ENCODE peak calls at places on chromosomes 2 and 18, in seven cellular contexts. One of them, this sample, is unnamed.
A peak's percentile ranks its signal among the peaks of the same experiment; 100 is the strongest.

GRCh38 chr2:7736646-7737305 is 819.6 kb downstream of the RNF144A start:
- DNase-seq in endothelial cell: no peak
- DNase-seq in Peyer's patch: no peak
- DNase-seq in T-cell: no peak
- DNase-seq in OCI-LY7: peak; percentile 25
- DNase-seq in heart left ventricle: no peak
- DNase-seq in DMS 273 treated with DMSO at 0.1 percent for 48 hours: no peak
- DNase-seq in this sample: no peak

GRCh38 chr2:196431076-196431475 is 208.4 kb upstream of the CCDC150 start:
- DNase-seq in endothelial cell: no peak
- DNase-seq in Peyer's patch: no peak
- DNase-seq in T-cell: no peak
- DNase-seq in OCI-LY7: no peak
- DNase-seq in heart left ventricle: no peak
- DNase-seq in DMS 273 treated with DMSO at 0.1 percent for 48 hours: no peak
- DNase-seq in this sample: no peak

GRCh38 chr2:75258620-75259019 is 59.3 kb upstream of the TACR1 start:
- DNase-seq in endothelial cell: no peak
- DNase-seq in Peyer's patch: no peak
- DNase-seq in T-cell: no peak
- DNase-seq in OCI-LY7: no peak
- DNase-seq in heart left ventricle: no peak
- DNase-seq in DMS 273 treated with DMSO at 0.1 percent for 48 hours: no peak
- DNase-seq in this sample: no peak

GRCh38 chr18:11148655-11149440 is 521 bp downstream of the PIEZO2 start:
- DNase-seq in endothelial cell: peak; percentile 21
- DNase-seq in Peyer's patch: no peak
- DNase-seq in T-cell: no peak
- DNase-seq in OCI-LY7: no peak
- DNase-seq in heart left ventricle: no peak
- DNase-seq in DMS 273 treated with DMSO at 0.1 percent for 48 hours: no peak
- DNase-seq in this sample: no peak

GRCh38 chr2:65031341-65032015 is 24.7 kb upstream of the CEP68 start:
- DNase-seq in endothelial cell: no peak
- DNase-seq in Peyer's patch: no peak
- DNase-seq in T-cell: no peak
- DNase-seq in OCI-LY7: peak; percentile 96
- DNase-seq in heart left ventricle: no peak
- DNase-seq in DMS 273 treated with DMSO at 0.1 percent for 48 hours: no peak
- DNase-seq in this sample: no peak

GRCh38 chr2:27870724-27871123 is 19.5 kb downstream of the RBKS start:
- DNase-seq in endothelial cell: no peak
- DNase-seq in Peyer's patch: no peak
- DNase-seq in T-cell: no peak
- DNase-seq in OCI-LY7: no peak
- DNase-seq in heart left ventricle: no peak
- DNase-seq in DMS 273 treated with DMSO at 0.1 percent for 48 hours: no peak
- DNase-seq in this sample: no peak

GRCh38 chr2:239903803-239904202 is 121.3 kb downstream of the NDUFA10 start:
- DNase-seq in endothelial cell: no peak
- DNase-seq in Peyer's patch: peak; percentile 23
- DNase-seq in T-cell: no peak
- DNase-seq in OCI-LY7: no peak
- DNase-seq in heart left ventricle: peak; percentile 3
- DNase-seq in DMS 273 treated with DMSO at 0.1 percent for 48 hours: no peak
- DNase-seq in this sample: no peak

GRCh38 chr2:99101697-99102096 is 39.8 kb upstream of the C2orf15 start:
- DNase-seq in endothelial cell: no peak
- DNase-seq in Peyer's patch: no peak
- DNase-seq in T-cell: no peak
- DNase-seq in OCI-LY7: no peak
- DNase-seq in heart left ventricle: no peak
- DNase-seq in DMS 273 treated with DMSO at 0.1 percent for 48 hours: no peak
- DNase-seq in this sample: no peak

GRCh38 chr2:25825238-25825637 is 53.0 kb downstream of the ASXL2 start:
- DNase-seq in endothelial cell: no peak
- DNase-seq in Peyer's patch: no peak
- DNase-seq in T-cell: no peak
- DNase-seq in OCI-LY7: no peak
- DNase-seq in heart left ventricle: no peak
- DNase-seq in DMS 273 treated with DMSO at 0.1 percent for 48 hours: no peak
- DNase-seq in this sample: peak; percentile 24

GRCh38 chr2:96961551-96961950 is 24.8 kb downstream of the FAM178B start:
- DNase-seq in endothelial cell: no peak
- DNase-seq in Peyer's patch: no peak
- DNase-seq in T-cell: no peak
- DNase-seq in OCI-LY7: no peak
- DNase-seq in heart left ventricle: no peak
- DNase-seq in DMS 273 treated with DMSO at 0.1 percent for 48 hours: no peak
- DNase-seq in this sample: no peak

GRCh38 chr2:127226520-127227263 is 6.6 kb upstream of the CYP27C1 start:
- DNase-seq in endothelial cell: no peak
- DNase-seq in Peyer's patch: peak; percentile 63
- DNase-seq in T-cell: no peak
- DNase-seq in OCI-LY7: no peak
- DNase-seq in heart left ventricle: no peak
- DNase-seq in DMS 273 treated with DMSO at 0.1 percent for 48 hours: no peak
- DNase-seq in this sample: no peak

GRCh38 chr2:224847961-224848850 is 132.0 kb upstream of the CCDC195 start:
- DNase-seq in endothelial cell: no peak
- DNase-seq in Peyer's patch: no peak
- DNase-seq in T-cell: no peak
- DNase-seq in OCI-LY7: no peak
- DNase-seq in heart left ventricle: peak; percentile 19
- DNase-seq in DMS 273 treated with DMSO at 0.1 percent for 48 hours: peak; percentile 29
- DNase-seq in this sample: no peak

This sample was measured in CD8-positive, alpha-beta T cell.